ENCODE peak calls at places on chromosomes 2 and 18, in four cellular contexts. H, A, J and T are unnamed samples.

GRCh38 chr2:63300835-63301234 is 250.2 kb downstream of the OTX1 start:
- DNase-seq in A (no peak), J (no peak), H (no peak), T (peak; percentile 1)

GRCh38 chr2:172561270-172561669 is 5.4 kb downstream of the PDK1 start:
- DNase-seq in J (no peak), A (no peak), H (no peak), T (no peak)

GRCh38 chr18:56283346-56283745 is 355.0 kb downstream of the TXNL1 start:
- DNase-seq in A (no peak), H (no peak), J (no peak), T (no peak)

GRCh38 chr2:69785358-69785757 is 43.4 kb downstream of the ANXA4 start:
- DNase-seq in A (no peak), H (no peak), J (no peak), T (no peak)

GRCh38 chr2:240856151-240856980 is 12.3 kb upstream of the AGXT start:
- DNase-seq in A (peak; percentile 27), J (no peak), H (no peak), T (peak; percentile 77)

GRCh38 chr2:119431976-119432881 is 575 bp downstream of the TMEM37 start:
- DNase-seq in H (no peak), A (no peak), J (no peak), T (no peak)

GRCh38 chr2:1246239-1246638 is 167.0 kb upstream of the TPO start:
- DNase-seq in H (no peak), J (no peak), A (no peak), T (no peak)

GRCh38 chr18:3455938-3456685 is 6.1 kb downstream of the TGIF1 start:
- DNase-seq in A (no peak), J (no peak), H (no peak), T (no peak)

GRCh38 chr2:62511636-62512035 is 5.6 kb upstream of the TMEM17 start:
- DNase-seq in H (no peak), J (no peak), A (no peak), T (no peak)

GRCh38 chr2:178978667-178979066 is 71.3 kb downstream of the CCDC141 start:
- DNase-seq in J (no peak), A (no peak), H (no peak), T (no peak)

GRCh38 chr2:62785216-62785615 is 79.7 kb downstream of the EHBP1 start:
- DNase-seq in J (no peak), A (no peak), H (no peak), T (no peak)

GRCh38 chr18:44035554-44035953 is 645.1 kb upstream of the SETBP1 start:
- DNase-seq in J (no peak), A (no peak), H (no peak), T (no peak)

GRCh38 chr2:26011609-26011989 is 22.3 kb upstream of the RAB10 start:
- DNase-seq in H (no peak), J (no peak), A (no peak), T (no peak)

GRCh38 chr2:218074031-218074430 is 5.0 kb downstream of the RUFY4 start:
- DNase-seq in J (peak; percentile 53), H (no peak), A (peak; percentile 45), T (no peak)

GRCh38 chr2:238240761-238241711 is 1.2 kb upstream of the HES6 start:
- DNase-seq in J (peak; percentile 16), A (peak; percentile 47), H (peak; percentile 91), T (peak; percentile 81)

GRCh38 chr2:143807192-143807591 is 678.0 kb downstream of the ARHGAP15 start:
- DNase-seq in J (no peak), A (no peak), H (no peak), T (no peak)

GRCh38 chr2:191907091-191907490 is 60.2 kb upstream of the CAVIN2 start:
- DNase-seq in J (no peak), H (no peak), A (no peak), T (no peak)

GRCh38 chr2:39202639-39203369 is 41.0 kb downstream of the CDKL4 start:
- DNase-seq in H (no peak), A (no peak), J (no peak), T (no peak)

GRCh38 chr2:233265899-233266431 is 14.5 kb downstream of the ATG16L1 start:
- DNase-seq in J (no peak), H (no peak), A (no peak), T (no peak)

GRCh38 chr2:25228848-25229674 is 60.7 kb upstream of the POMC start:
- DNase-seq in H (peak; percentile 43), A (peak; percentile 67), J (peak; percentile 87), T (peak; percentile 79)